ENCODE peak calls at places on chromosomes 7 and 10, in five cellular contexts. D, R, X, J and A are unnamed samples.

GRCh38 chr7:127525866-127526456 is 59.4 kb downstream of the GCC1 start:
- DNase-seq in D (no peak), R (no peak), X (no peak), J (no peak), A (peak)

GRCh38 chr7:123660514-123661354 is 5.1 kb downstream of the LMOD2 start:
- DNase-seq in D (no peak), R (no peak), X (no peak), J (no peak), A (no peak)

GRCh38 chr10:63003816-63004453 is 129.2 kb upstream of the NRBF2 start:
- DNase-seq in D (no peak), R (no peak), X (no peak), J (no peak), A (peak)

GRCh38 chr10:106515206-106515790 is 649.2 kb downstream of the SORCS1 start:
- DNase-seq in D (peak), R (no peak), X (no peak), J (peak), A (peak)

GRCh38 chr10:101071266-101071884 is 9.6 kb downstream of the KAZALD1 start:
- DNase-seq in D (peak), R (no peak), X (no peak), J (no peak), A (no peak)

GRCh38 chr10:112442063-112442462 is 4.7 kb downstream of the ZDHHC6 start:
- DNase-seq in D (no peak), R (no peak), X (no peak), J (no peak), A (no peak)

GRCh38 chr7:41701542-41701941 is 1.3 kb downstream of the INHBA start:
- DNase-seq in D (no peak), R (no peak), X (no peak), J (no peak), A (no peak)

GRCh38 chr7:151432658-151433521 is 7.1 kb downstream of the CRYGN start:
- DNase-seq in D (no peak), R (no peak), X (no peak), J (no peak), A (no peak)

GRCh38 chr7:116315293-116315692 is 105.0 kb downstream of the TES start:
- DNase-seq in D (peak), R (no peak), X (no peak), J (peak), A (no peak)

GRCh38 chr10:112280205-112280921 is 2.8 kb upstream of the TECTB start:
- DNase-seq in D (no peak), R (no peak), X (no peak), J (no peak), A (no peak)

GRCh38 chr10:117536862-117537435 is 5.6 kb upstream of the EMX2 start:
- DNase-seq in D (no peak), R (peak), X (no peak), J (no peak), A (no peak)